ENCODE peak calls at places on chromosomes 1 and 21, in four cellular contexts. One of them, this sample, is unnamed.

GRCh38 chr1:156510709-156511108 is 10.1 kb upstream of the MEF2D start:
- DNase-seq in glutamatergic neuron: no peak
- DNase-seq in ELR: peak; percentile 30
- DNase-seq in NCI-H2081: no peak
- DNase-seq in this sample: no peak

GRCh38 chr21:35400233-35400939 is 351.3 kb upstream of the RUNX1 start:
- DNase-seq in NCI-H2081: peak; percentile 16
- DNase-seq in glutamatergic neuron: no peak
- DNase-seq in ELR: peak; percentile 76
- DNase-seq in this sample: peak; percentile 89

GRCh38 chr1:198967566-198967965 is 328.7 kb downstream of the PTPRC start:
- DNase-seq in NCI-H2081: no peak
- DNase-seq in glutamatergic neuron: no peak
- DNase-seq in ELR: no peak
- DNase-seq in this sample: no peak

GRCh38 chr1:182688436-182688835 is 4.0 kb upstream of the RGS8 start:
- DNase-seq in ELR: no peak
- DNase-seq in NCI-H2081: no peak
- DNase-seq in glutamatergic neuron: no peak
- DNase-seq in this sample: no peak

GRCh38 chr1:33298623-33299277 is 22.1 kb downstream of the A3GALT2 start:
- DNase-seq in glutamatergic neuron: peak; percentile 85
- DNase-seq in NCI-H2081: peak; percentile 52
- DNase-seq in ELR: peak; percentile 79
- DNase-seq in this sample: peak; percentile 70

GRCh38 chr1:110255388-110255787 is 45.3 kb downstream of the KCNC4 start:
- DNase-seq in NCI-H2081: no peak
- DNase-seq in ELR: no peak
- DNase-seq in glutamatergic neuron: no peak
- DNase-seq in this sample: peak; percentile 17

GRCh38 chr1:222095606-222096475 is 354.0 kb upstream of the DUSP10 start:
- DNase-seq in glutamatergic neuron: peak; percentile 59
- DNase-seq in NCI-H2081: peak; percentile 10
- DNase-seq in ELR: peak; percentile 48
- DNase-seq in this sample: no peak

GRCh38 chr1:172638885-172639831 is 19.7 kb upstream of the FASLG start:
- DNase-seq in glutamatergic neuron: no peak
- DNase-seq in NCI-H2081: no peak
- DNase-seq in ELR: peak; percentile 99
- DNase-seq in this sample: no peak

GRCh38 chr1:233085566-233085965 is 135.2 kb downstream of the NTPCR start:
- DNase-seq in glutamatergic neuron: no peak
- DNase-seq in ELR: peak; percentile 85
- DNase-seq in NCI-H2081: no peak
- DNase-seq in this sample: no peak

GRCh38 chr1:203133969-203134725 is 6.6 kb downstream of the ADORA1 start:
- DNase-seq in NCI-H2081: no peak
- DNase-seq in glutamatergic neuron: no peak
- DNase-seq in ELR: no peak
- DNase-seq in this sample: no peak

GRCh38 chr1:30384286-30385245 is 338.8 kb downstream of the MATN1 start:
- DNase-seq in NCI-H2081: peak; percentile 57
- DNase-seq in glutamatergic neuron: no peak
- DNase-seq in ELR: no peak
- DNase-seq in this sample: no peak

GRCh38 chr1:53704804-53705445 is 34.0 kb downstream of the GLIS1 start:
- DNase-seq in ELR: no peak
- DNase-seq in glutamatergic neuron: no peak
- DNase-seq in NCI-H2081: no peak
- DNase-seq in this sample: no peak

GRCh38 chr1:49297783-49298182 is 521.1 kb upstream of the BEND5 start:
- DNase-seq in ELR: no peak
- DNase-seq in NCI-H2081: peak; percentile 39
- DNase-seq in glutamatergic neuron: no peak
- DNase-seq in this sample: no peak

GRCh38 chr1:229258031-229258850 is 12.7 kb upstream of the RAB4A start:
- DNase-seq in NCI-H2081: peak; percentile 80
- DNase-seq in ELR: peak; percentile 74
- DNase-seq in glutamatergic neuron: peak; percentile 48
- DNase-seq in this sample: peak; percentile 84

GRCh38 chr1:181769846-181770245 is 286.5 kb downstream of the CACNA1E start:
- DNase-seq in glutamatergic neuron: no peak
- DNase-seq in ELR: no peak
- DNase-seq in NCI-H2081: no peak
- DNase-seq in this sample: no peak

GRCh38 chr1:74729741-74730478 is 2.9 kb downstream of the CRYZ start:
- DNase-seq in ELR: peak; percentile 80
- DNase-seq in glutamatergic neuron: no peak
- DNase-seq in NCI-H2081: no peak
- DNase-seq in this sample: no peak

GRCh38 chr21:21163904-21164303 is 165.7 kb downstream of the NCAM2 start:
- DNase-seq in glutamatergic neuron: peak; percentile 34
- DNase-seq in ELR: peak; percentile 77
- DNase-seq in NCI-H2081: peak; percentile 34
- DNase-seq in this sample: peak; percentile 57

GRCh38 chr1:91851130-91852010 is 34.6 kb downstream of the TGFBR3 start:
- DNase-seq in glutamatergic neuron: no peak
- DNase-seq in ELR: peak; percentile 75
- DNase-seq in NCI-H2081: peak; percentile 65
- DNase-seq in this sample: peak; percentile 93

GRCh38 chr1:181033128-181033798 is 520 bp upstream of the MR1 start:
- DNase-seq in ELR: peak; percentile 50
- DNase-seq in glutamatergic neuron: no peak
- DNase-seq in NCI-H2081: no peak
- DNase-seq in this sample: no peak

GRCh38 chr1:218460367-218460766 is 115.2 kb downstream of the TGFB2 start:
- DNase-seq in ELR: peak; percentile 65
- DNase-seq in glutamatergic neuron: no peak
- DNase-seq in NCI-H2081: no peak
- DNase-seq in this sample: no peak

GRCh38 chr1:206784471-206784903 is 12.2 kb upstream of the IL10 start:
- DNase-seq in NCI-H2081: no peak
- DNase-seq in ELR: no peak
- DNase-seq in glutamatergic neuron: no peak
- DNase-seq in this sample: no peak

GRCh38 chr1:182917386-182917785 is 35.6 kb downstream of the SHCBP1L start:
- DNase-seq in glutamatergic neuron: no peak
- DNase-seq in NCI-H2081: no peak
- DNase-seq in ELR: no peak
- DNase-seq in this sample: no peak

GRCh38 chr1:77950873-77951272 is 28.0 kb downstream of the FUBP1 start:
- DNase-seq in ELR: no peak
- DNase-seq in NCI-H2081: no peak
- DNase-seq in glutamatergic neuron: no peak
- DNase-seq in this sample: no peak

GRCh38 chr1:172220376-172220775 is 200.1 kb upstream of the C1orf105 start:
- DNase-seq in NCI-H2081: no peak
- DNase-seq in glutamatergic neuron: no peak
- DNase-seq in ELR: no peak
- DNase-seq in this sample: peak; percentile 12

GRCh38 chr1:225707824-225708223 is 54.9 kb upstream of the ENAH start:
- DNase-seq in glutamatergic neuron: no peak
- DNase-seq in ELR: no peak
- DNase-seq in NCI-H2081: no peak
- DNase-seq in this sample: no peak

This sample was measured in NCI-H510A treated with DMSO at 0.1 percent for 48 hours.